ENCODE peak calls at places on chromosome 9, in nine cellular contexts. X, Q, O, T, D, G, Z, L and R are unnamed samples.

GRCh38 chr9:127628644-127629467 is 16.8 kb downstream of the STXBP1 start:
- DNase-seq in X (no peak), Q (no peak), O (no peak), T (no peak), D (no peak), G (no peak), Z (no peak), L (no peak), R (no peak)

GRCh38 chr9:94554439-94555331 is at the start of gene PCAT7:
- DNase-seq in X (no peak), Q (peak; percentile 58), O (no peak), T (peak; percentile 66), D (no peak), G (peak; percentile 94), Z (no peak), L (peak; percentile 53), R (no peak)

GRCh38 chr9:95778957-95779356 is 96.5 kb upstream of the ERCC6L2 start:
- DNase-seq in X (no peak), Q (no peak), O (no peak), T (no peak), D (peak; percentile 56), G (no peak), Z (no peak), L (peak; percentile 80), R (no peak)

GRCh38 chr9:3809724-3810123 is 283.9 kb upstream of the RFX3 start:
- DNase-seq in X (no peak), Q (no peak), O (no peak), T (peak; percentile 46), D (peak; percentile 32), G (no peak), Z (no peak), L (no peak), R (no peak)

GRCh38 chr9:137731216-137731946 is 112.6 kb downstream of the EHMT1 start:
- DNase-seq in X (no peak), Q (no peak), O (no peak), T (no peak), D (no peak), G (no peak), Z (no peak), L (no peak), R (no peak)

GRCh38 chr9:98767915-98768314 is 28.4 kb downstream of the ANKS6 start:
- DNase-seq in X (no peak), Q (no peak), O (no peak), T (no peak), D (no peak), G (no peak), Z (no peak), L (no peak), R (no peak)

GRCh38 chr9:111533099-111533785 is 8.3 kb downstream of the ZNF483 start:
- DNase-seq in X (no peak), Q (no peak), O (no peak), T (no peak), D (no peak), G (no peak), Z (no peak), L (peak; percentile 20), R (no peak)

GRCh38 chr9:132006657-132007370 is 72.9 kb downstream of the MED27 start:
- DNase-seq in X (no peak), Q (no peak), O (no peak), T (no peak), D (peak; percentile 75), G (peak; percentile 93), Z (no peak), L (peak; percentile 30), R (no peak)

GRCh38 chr9:70829591-70830265 is 291.7 kb downstream of the TRPM3 start:
- DNase-seq in X (no peak), Q (no peak), O (no peak), T (no peak), D (no peak), G (peak; percentile 0), Z (no peak), L (no peak), R (no peak)

GRCh38 chr9:97768731-97769130 is 71.6 kb upstream of the XPA start:
- DNase-seq in X (no peak), Q (no peak), O (no peak), T (no peak), D (no peak), G (no peak), Z (no peak), L (peak; percentile 23), R (no peak)

GRCh38 chr9:15389173-15389572 is 33.5 kb upstream of the SNAPC3 start:
- DNase-seq in X (no peak), Q (no peak), O (no peak), T (no peak), D (no peak), G (no peak), Z (no peak), L (no peak), R (no peak)

GRCh38 chr9:95508242-95508967 is 8.4 kb downstream of the PTCH1 start:
- DNase-seq in X (no peak), Q (no peak), O (no peak), T (no peak), D (no peak), G (no peak), Z (no peak), L (peak; percentile 22), R (no peak)

GRCh38 chr9:122800066-122801060 is at the start of gene OR1K1:
- DNase-seq in X (no peak), Q (no peak), O (no peak), T (no peak), D (no peak), G (no peak), Z (no peak), L (no peak), R (no peak)

GRCh38 chr9:77707696-77708095 is 59.6 kb upstream of the GNA14 start:
- DNase-seq in X (no peak), Q (no peak), O (no peak), T (peak; percentile 96), D (peak; percentile 97), G (peak; percentile 30), Z (no peak), L (peak; percentile 99), R (no peak)

GRCh38 chr9:94827584-94828304 is 101.2 kb downstream of the AOPEP start:
- DNase-seq in X (no peak), Q (peak; percentile 61), O (no peak), T (no peak), D (peak; percentile 65), G (no peak), Z (no peak), L (peak; percentile 78), R (no peak)

GRCh38 chr9:124228516-124228915 is 29.2 kb upstream of the NEK6 start:
- DNase-seq in X (no peak), Q (no peak), O (no peak), T (no peak), D (no peak), G (no peak), Z (no peak), L (no peak), R (no peak)

GRCh38 chr9:79689576-79689975 is 117.8 kb downstream of the TLE4 start:
- DNase-seq in X (no peak), Q (no peak), O (no peak), T (no peak), D (no peak), G (no peak), Z (no peak), L (no peak), R (no peak)

GRCh38 chr9:93665566-93666278 is 89.3 kb downstream of the PHF2 start:
- DNase-seq in X (no peak), Q (no peak), O (no peak), T (no peak), D (no peak), G (peak; percentile 17), Z (no peak), L (no peak), R (no peak)

GRCh38 chr9:79210541-79211243 is 361.1 kb upstream of the TLE4 start:
- DNase-seq in X (no peak), Q (no peak), O (no peak), T (no peak), D (no peak), G (peak; percentile 30), Z (no peak), L (no peak), R (no peak)

GRCh38 chr9:124202447-124202971 is 55.2 kb upstream of the NEK6 start:
- DNase-seq in X (no peak), Q (no peak), O (peak; percentile 17), T (no peak), D (no peak), G (no peak), Z (no peak), L (peak; percentile 15), R (no peak)

GRCh38 chr9:4714266-4715016 is 26.6 kb downstream of the AK3 start:
- DNase-seq in X (no peak), Q (no peak), O (no peak), T (no peak), D (peak; percentile 16), G (peak; percentile 92), Z (no peak), L (peak; percentile 16), R (no peak)

GRCh38 chr9:69063839-69064238 is 28.3 kb downstream of the FXN start:
- DNase-seq in X (no peak), Q (no peak), O (no peak), T (no peak), D (no peak), G (no peak), Z (no peak), L (no peak), R (no peak)

GRCh38 chr9:109591691-109592090 is 93.6 kb upstream of the PTPN3 start:
- DNase-seq in X (no peak), Q (no peak), O (no peak), T (no peak), D (no peak), G (no peak), Z (no peak), L (no peak), R (no peak)

GRCh38 chr9:110440161-110440560 is 102.5 kb upstream of the TXNDC8 start:
- DNase-seq in X (no peak), Q (no peak), O (peak; percentile 8), T (no peak), D (peak; percentile 82), G (no peak), Z (no peak), L (peak; percentile 82), R (no peak)

GRCh38 chr9:70278312-70278711 is 19.5 kb downstream of the SMC5 start:
- DNase-seq in X (no peak), Q (no peak), O (no peak), T (no peak), D (no peak), G (no peak), Z (no peak), L (no peak), R (no peak)

GRCh38 chr9:89426389-89426961 is 71.4 kb downstream of the SEMA4D start:
- DNase-seq in X (no peak), Q (no peak), O (no peak), T (no peak), D (no peak), G (no peak), Z (no peak), L (no peak), R (no peak)

GRCh38 chr9:85172001-85172978 is 502.8 kb downstream of the NTRK2 start:
- DNase-seq in X (no peak), Q (no peak), O (no peak), T (no peak), D (peak; percentile 1), G (no peak), Z (no peak), L (no peak), R (no peak)

GRCh38 chr9:127020036-127020435 is 102.4 kb downstream of the ANGPTL2 start:
- DNase-seq in X (no peak), Q (no peak), O (no peak), T (no peak), D (no peak), G (no peak), Z (no peak), L (no peak), R (no peak)

GRCh38 chr9:131043646-131044045 is 34.7 kb downstream of the LAMC3 start:
- DNase-seq in X (no peak), Q (no peak), O (no peak), T (no peak), D (no peak), G (no peak), Z (no peak), L (no peak), R (no peak)

GRCh38 chr9:12719431-12719830 is 26.2 kb downstream of the TYRP1 start:
- DNase-seq in X (no peak), Q (peak; percentile 4), O (no peak), T (no peak), D (peak; percentile 63), G (peak; percentile 35), Z (no peak), L (peak; percentile 69), R (no peak)

GRCh38 chr9:69122391-69123141 is 51.5 kb upstream of the TJP2 start:
- DNase-seq in X (no peak), Q (peak; percentile 57), O (no peak), T (peak; percentile 55), D (peak; percentile 84), G (no peak), Z (no peak), L (peak; percentile 88), R (no peak)